ENCODE peak calls at places on chromosomes 2 and 18, in ten cellular contexts. N is pancreas, O is AG09309, I is HepG2, R is tibial artery, S is brain microvascular endothelial cell, M is right cardiac atrium, G is fibroblast of the aortic adventitia, W is heart right ventricle, L is astrocyte of the spinal cord. F is an unnamed sample.

GRCh38 chr2:25981596-25982272 is 563 bp downstream of the KIF3C start:
- DNase-seq in N (peak), O (no peak), I (no peak), R (no peak), S (no peak), M (peak), G (no peak), W (no peak), L (no peak), F (no peak)

GRCh38 chr18:80159713-80160636 is 50.9 kb downstream of the ADNP2 start:
- DNase-seq in N (no peak), O (no peak), I (no peak), R (no peak), S (no peak), M (peak), G (peak), W (no peak), L (no peak), F (peak)

GRCh38 chr2:237290249-237290648 is 123.7 kb downstream of the COL6A3 start:
- DNase-seq in N (peak), O (peak), I (no peak), R (peak), S (no peak), M (peak), G (peak), W (peak), L (no peak), F (peak)

GRCh38 chr2:26535663-26536275 is 57.8 kb upstream of the OTOF start:
- DNase-seq in N (no peak), O (no peak), I (no peak), R (peak), S (no peak), M (no peak), G (no peak), W (no peak), L (no peak), F (no peak)

GRCh38 chr2:137115081-137115713 is 349.9 kb downstream of the THSD7B start:
- DNase-seq in N (no peak), O (no peak), I (no peak), R (no peak), S (no peak), M (no peak), G (no peak), W (no peak), L (no peak), F (peak)

GRCh38 chr18:48036191-48036590 is 105.7 kb upstream of the SMAD2 start:
- DNase-seq in N (no peak), O (no peak), I (no peak), R (peak), S (no peak), M (no peak), G (peak), W (no peak), L (no peak), F (peak)

GRCh38 chr2:76154981-76155380 is 444.3 kb upstream of the GCFC2 start:
- DNase-seq in N (no peak), O (no peak), I (no peak), R (no peak), S (no peak), M (no peak), G (no peak), W (no peak), L (no peak), F (no peak)

GRCh38 chr2:95374916-95375471 is 27.5 kb upstream of the FAHD2A start:
- DNase-seq in N (no peak), O (no peak), I (no peak), R (peak), S (no peak), M (no peak), G (no peak), W (no peak), L (peak), F (peak)

GRCh38 chr2:72694715-72695496 is 130.9 kb downstream of the EXOC6B start:
- DNase-seq in N (peak), O (peak), I (peak), R (no peak), S (peak), M (peak), G (peak), W (peak), L (peak), F (no peak)

GRCh38 chr18:51194604-51195003 is 2.9 kb downstream of the MEX3C start:
- DNase-seq in N (no peak), O (no peak), I (no peak), R (no peak), S (no peak), M (no peak), G (no peak), W (no peak), L (no peak), F (no peak)

GRCh38 chr2:18690342-18690741 is 101.0 kb upstream of the NT5C1B start:
- DNase-seq in N (no peak), O (no peak), I (no peak), R (no peak), S (no peak), M (peak), G (no peak), W (no peak), L (no peak), F (no peak)

GRCh38 chr2:68292108-68292710 is 27.5 kb downstream of the CNRIP1 start:
- DNase-seq in N (peak), O (no peak), I (peak), R (no peak), S (peak), M (no peak), G (peak), W (no peak), L (no peak), F (peak)

GRCh38 chr2:30692829-30693265 is 114.4 kb downstream of the CAPN13 start:
- DNase-seq in N (no peak), O (no peak), I (no peak), R (peak), S (no peak), M (no peak), G (no peak), W (no peak), L (no peak), F (no peak)

GRCh38 chr18:32383040-32383819 is 87.5 kb downstream of the GAREM1 start:
- DNase-seq in N (no peak), O (peak), I (peak), R (no peak), S (peak), M (no peak), G (peak), W (no peak), L (peak), F (peak)

GRCh38 chr2:173187911-173188788 is 112.5 kb downstream of the MAP3K20 start:
- DNase-seq in N (no peak), O (no peak), I (no peak), R (no peak), S (peak), M (no peak), G (peak), W (peak), L (peak), F (peak)

GRCh38 chr2:19580830-19581229 is 222.4 kb upstream of the OSR1 start:
- DNase-seq in N (no peak), O (no peak), I (peak), R (no peak), S (peak), M (peak), G (no peak), W (peak), L (peak), F (peak)

GRCh38 chr2:65729246-65729645 is 296.8 kb upstream of the SPRED2 start:
- DNase-seq in N (no peak), O (no peak), I (no peak), R (no peak), S (no peak), M (no peak), G (no peak), W (no peak), L (no peak), F (no peak)

GRCh38 chr18:41353726-41354125 is 601.3 kb upstream of the PIK3C3 start:
- DNase-seq in N (no peak), O (no peak), I (no peak), R (no peak), S (no peak), M (no peak), G (no peak), W (no peak), L (no peak), F (no peak)

GRCh38 chr2:40746150-40746549 is 294.3 kb upstream of the SLC8A1 start:
- DNase-seq in N (no peak), O (no peak), I (peak), R (no peak), S (no peak), M (no peak), G (no peak), W (peak), L (no peak), F (no peak)

GRCh38 chr18:74126684-74127482 is 20.8 kb downstream of the FBXO15 start:
- DNase-seq in N (no peak), O (no peak), I (no peak), R (no peak), S (no peak), M (no peak), G (no peak), W (no peak), L (no peak), F (no peak)

GRCh38 chr2:193929131-193929530 is 1727.9 kb upstream of the SLC39A10 start:
- DNase-seq in N (no peak), O (no peak), I (no peak), R (no peak), S (no peak), M (no peak), G (no peak), W (no peak), L (no peak), F (peak)

GRCh38 chr2:3611136-3611535 is 16.2 kb downstream of the COLEC11 start:
- DNase-seq in N (no peak), O (no peak), I (no peak), R (no peak), S (no peak), M (peak), G (no peak), W (no peak), L (no peak), F (no peak)

GRCh38 chr2:42933824-42934254 is 141.5 kb upstream of the HAAO start:
- DNase-seq in N (no peak), O (no peak), I (no peak), R (no peak), S (no peak), M (peak), G (no peak), W (no peak), L (no peak), F (no peak)

GRCh38 chr2:164824865-164825264 is 16.8 kb downstream of the COBLL1 start:
- DNase-seq in N (no peak), O (no peak), I (no peak), R (no peak), S (no peak), M (no peak), G (peak), W (no peak), L (no peak), F (peak)

GRCh38 chr2:164823126-164823525 is 18.5 kb downstream of the COBLL1 start:
- DNase-seq in N (no peak), O (no peak), I (no peak), R (no peak), S (no peak), M (no peak), G (no peak), W (no peak), L (no peak), F (no peak)

GRCh38 chr2:164821338-164821737 is 20.3 kb downstream of the COBLL1 start:
- DNase-seq in N (no peak), O (no peak), I (no peak), R (no peak), S (no peak), M (no peak), G (no peak), W (no peak), L (no peak), F (no peak)

GRCh38 chr2:164831180-164831579 is 10.4 kb downstream of the COBLL1 start:
- DNase-seq in N (no peak), O (no peak), I (no peak), R (no peak), S (no peak), M (no peak), G (no peak), W (no peak), L (no peak), F (no peak)

GRCh38 chr2:164826293-164827243 is 15.1 kb downstream of the COBLL1 start:
- DNase-seq in N (peak), O (peak), I (peak), R (peak), S (no peak), M (peak), G (peak), W (peak), L (peak), F (peak)
- H3K4me3 ChIP-seq in N (no peak), O (no peak), I (no peak), R (peak), S (no peak), M (no peak), G (no peak), W (peak), L (no peak), F (no peak)

DNA sequence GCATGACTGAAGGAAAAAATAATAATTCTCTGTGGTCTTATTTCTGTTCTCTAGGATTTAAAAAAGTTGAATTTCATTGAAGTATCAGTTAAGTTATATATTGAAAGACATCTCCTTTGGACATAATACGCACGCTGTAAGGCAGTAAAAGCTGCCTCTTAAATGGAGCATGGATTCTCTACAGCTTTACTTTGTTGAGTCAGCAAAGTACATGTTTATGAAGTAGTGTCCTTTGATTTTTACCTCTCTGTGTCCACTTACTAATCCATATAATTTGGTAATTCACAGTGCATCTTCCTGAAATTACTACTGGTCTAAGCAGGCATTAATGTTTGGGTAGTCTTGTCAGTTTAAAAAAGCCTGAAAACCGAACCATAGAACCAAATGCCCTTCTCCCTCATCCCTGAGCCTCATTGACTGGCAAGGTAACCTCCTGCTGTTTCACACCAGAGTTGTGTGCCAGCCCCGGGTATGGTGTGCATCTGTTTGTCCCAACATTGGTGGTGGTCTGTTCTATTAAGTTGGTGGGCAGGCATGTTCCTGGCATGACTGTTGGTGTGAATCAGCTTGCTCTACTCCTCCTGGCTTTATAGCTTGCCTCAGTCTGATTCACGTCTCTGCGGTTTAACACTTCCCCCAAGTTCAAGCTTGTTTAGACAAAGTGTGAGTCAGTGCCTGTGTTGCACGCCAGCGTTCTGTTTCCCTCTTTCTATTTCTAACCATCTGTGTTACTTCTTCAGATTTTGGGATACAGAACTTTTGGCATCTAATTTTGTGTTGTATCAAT is 71.0 kb upstream of the ITM2C start:
- DNase-seq in N (no peak), O (peak), I (no peak), R (peak), S (peak), M (peak), G (peak), W (peak), L (peak), F (peak)
- H3K4me3 ChIP-seq in N (no peak), O (no peak), I (no peak), R (no peak), S (no peak), M (no peak), G (no peak), W (no peak), L (no peak), F (no peak)

GRCh38 chr18:76387608-76388007 is 107.4 kb downstream of the ZNF516 start:
- DNase-seq in N (no peak), O (no peak), I (no peak), R (peak), S (no peak), M (no peak), G (no peak), W (no peak), L (no peak), F (no peak)
- H3K4me3 ChIP-seq in N (no peak), O (no peak), I (no peak), R (no peak), S (no peak), M (no peak), G (no peak), W (no peak), L (no peak), F (no peak)

GRCh38 chr2:10305254-10305635 is 2.5 kb downstream of the HPCAL1 start:
- DNase-seq in N (no peak), O (no peak), I (no peak), R (no peak), S (no peak), M (no peak), G (peak), W (no peak), L (peak), F (no peak)
- H3K4me3 ChIP-seq in N (peak), O (no peak), I (no peak), R (no peak), S (no peak), M (peak), G (no peak), W (peak), L (no peak), F (no peak)

GRCh38 chr18:811192-812122 is 585 bp downstream of the YES1 start:
- DNase-seq in N (no peak), O (no peak), I (no peak), R (no peak), S (no peak), M (no peak), G (peak), W (peak), L (peak), F (peak)

GRCh38 chr18:812123-812672 is at the start of gene YES1:
- DNase-seq in N (peak), O (no peak), I (peak), R (peak), S (peak), M (peak), G (peak), W (peak), L (peak), F (peak)

GRCh38 chr18:808502-808901 is 3.5 kb downstream of the YES1 start:
- DNase-seq in N (no peak), O (no peak), I (no peak), R (no peak), S (no peak), M (no peak), G (no peak), W (no peak), L (no peak), F (peak)

GRCh38 chr18:808086-808485 is 4.0 kb downstream of the YES1 start:
- DNase-seq in N (no peak), O (no peak), I (no peak), R (no peak), S (no peak), M (peak), G (peak), W (no peak), L (peak), F (peak)

DNA sequence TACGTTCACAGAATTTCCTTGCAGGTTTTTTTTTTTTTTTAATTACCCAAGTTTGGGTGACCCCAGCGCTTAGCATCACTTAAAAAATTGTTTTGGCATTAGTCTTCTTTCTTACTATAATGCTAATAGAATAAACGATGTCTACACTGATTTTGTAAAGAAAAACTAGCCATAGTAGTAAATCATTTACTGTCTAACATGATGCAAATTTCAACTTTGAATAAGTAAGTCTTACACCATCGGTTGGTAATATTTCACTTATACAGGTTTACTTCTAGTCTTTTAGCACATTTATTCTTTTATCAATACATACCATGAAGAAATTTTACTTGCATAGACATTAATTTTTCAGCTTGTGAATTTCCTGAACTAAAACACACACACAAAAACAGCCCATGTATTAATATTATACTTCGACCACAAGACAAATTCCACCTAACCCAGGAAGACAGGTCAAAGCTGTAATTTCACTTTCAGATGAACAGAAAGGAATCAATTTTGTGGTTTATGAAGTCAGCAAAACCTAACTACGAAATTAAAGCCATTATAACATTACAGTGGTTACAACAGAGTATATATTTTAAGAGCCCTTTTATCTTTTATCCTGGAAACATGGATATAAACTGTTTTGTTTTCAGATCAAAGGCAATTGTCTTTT is 1.9 kb downstream of the YES1 start:
- DNase-seq in N (no peak), O (no peak), I (no peak), R (no peak), S (no peak), M (no peak), G (no peak), W (no peak), L (peak), F (no peak)
- H3K4me3 ChIP-seq in N (peak), O (no peak), I (peak), R (no peak), S (no peak), M (peak), G (peak), W (peak), L (peak), F (peak)

DNA sequence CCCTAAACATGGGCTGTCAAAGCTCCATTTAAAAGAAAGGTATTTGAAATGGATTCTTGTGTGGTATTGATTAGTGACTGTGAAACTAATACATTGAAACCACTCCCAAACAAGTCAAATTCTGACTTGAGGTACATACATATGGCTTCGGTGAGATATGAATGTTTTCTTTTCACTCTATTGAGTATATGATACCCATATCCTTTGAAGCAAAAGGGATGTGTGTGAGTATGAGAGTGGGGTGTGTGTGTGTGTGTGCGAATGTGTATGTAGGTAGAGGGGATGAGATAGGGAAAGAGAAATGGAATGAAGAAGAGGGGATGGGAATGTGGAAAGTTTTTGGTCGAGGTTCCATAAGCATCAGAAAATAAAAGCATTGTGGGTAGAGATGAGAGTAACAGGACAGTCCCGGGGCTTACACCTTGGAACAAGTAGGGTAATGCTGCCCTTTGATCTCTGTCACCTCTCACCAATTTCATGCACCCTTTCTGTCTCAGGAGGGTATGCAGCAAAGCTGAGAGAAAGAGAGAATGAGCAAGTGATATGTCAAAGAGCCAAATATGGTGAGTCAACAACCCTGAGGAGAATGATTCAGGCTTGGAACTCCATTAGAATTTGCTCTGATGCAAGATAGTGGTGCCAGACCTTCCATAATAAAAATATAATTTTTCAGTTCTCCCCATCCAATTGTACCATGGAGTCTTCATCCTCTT is 64.0 kb upstream of the ZEB2 start:
- DNase-seq in N (no peak), O (peak), I (no peak), R (no peak), S (peak), M (no peak), G (peak), W (no peak), L (peak), F (peak)
- H3K4me3 ChIP-seq in N (no peak), O (no peak), I (no peak), R (no peak), S (no peak), M (no peak), G (no peak), W (no peak), L (no peak), F (no peak)

DNA sequence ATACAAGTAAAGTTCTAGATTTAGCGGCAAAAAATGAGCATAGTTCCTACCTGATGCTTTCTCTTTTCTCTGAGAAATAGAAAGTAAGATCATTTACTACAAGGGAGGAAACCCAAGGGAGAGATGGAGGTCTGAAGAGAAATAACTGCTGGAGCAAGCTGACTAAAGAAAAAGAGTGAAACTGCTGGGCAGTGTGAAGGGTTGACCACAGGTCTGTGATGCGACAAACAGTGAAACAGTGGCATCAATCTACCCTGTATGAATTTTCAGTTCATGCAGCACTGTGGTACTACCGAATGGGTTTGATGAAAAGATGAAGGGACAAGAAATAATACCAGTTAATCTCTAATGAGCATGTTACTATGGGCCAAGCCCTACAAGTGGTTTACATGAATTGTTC is 52.2 kb downstream of the CUL3 start:
- DNase-seq in N (no peak), O (no peak), I (no peak), R (no peak), S (no peak), M (no peak), G (no peak), W (no peak), L (no peak), F (no peak)
- H3K4me3 ChIP-seq in N (no peak), O (no peak), I (no peak), R (no peak), S (no peak), M (no peak), G (no peak), W (no peak), L (no peak), F (no peak)

F was measured in cardiac fibroblast.